ENCODE peak calls at places on chromosomes 12 and 14, in ten cellular contexts. U is upper lobe of right lung, T is right atrium auricular region, H is AML-193, Y is T47D, D is neuronal stem cell, R is uterus, V is naive B cell, I is HuH-7, Q is fibroblast of pulmonary artery. G is an unnamed sample.

GRCh38 chr12:45969084-45969483 is 21.3 kb downstream of the SCAF11 start:
- DNase-seq in H (no peak), Q (no peak), T (no peak), I (no peak), Y (no peak), U (no peak), V (no peak), D (no peak), R (no peak), G (no peak)

GRCh38 chr14:36183402-36183801 is 6.9 kb upstream of the PTCSC3 start:
- DNase-seq in R (no peak), I (no peak), U (no peak), Q (no peak), T (no peak), D (no peak), Y (no peak), V (no peak), H (no peak), G (no peak)

GRCh38 chr12:45730116-45730841 is 773 bp downstream of the ARID2 start:
- DNase-seq in R (peak; percentile 31), Y (peak; percentile 68), T (no peak), U (peak; percentile 78), D (peak; percentile 66), H (peak; percentile 35), I (peak; percentile 36), Q (peak; percentile 48), V (peak; percentile 65), G (peak; percentile 77)

GRCh38 chr14:90664911-90665695 is 151.1 kb downstream of the TTC7B start:
- DNase-seq in R (no peak), V (no peak), Y (no peak), Q (peak; percentile 28), I (no peak), H (no peak), U (no peak), T (no peak), D (no peak), G (no peak)

GRCh38 chr12:65403188-65403587 is 124.7 kb downstream of the MSRB3 start:
- DNase-seq in T (no peak), I (no peak), H (no peak), V (no peak), Y (no peak), R (no peak), U (no peak), Q (no peak), D (no peak), G (no peak)

GRCh38 chr14:99628832-99629618 is 15.9 kb upstream of the HHIPL1 start:
- DNase-seq in D (peak; percentile 63), T (peak; percentile 73), U (peak; percentile 90), I (peak; percentile 85), R (peak; percentile 74), Q (peak; percentile 74), H (peak; percentile 65), V (peak; percentile 25), Y (peak; percentile 83), G (peak; percentile 41)

GRCh38 chr12:103841690-103842584 is 903 bp upstream of the NT5DC3 start:
- DNase-seq in D (peak; percentile 44), I (peak; percentile 76), R (peak; percentile 58), U (peak; percentile 76), Q (no peak), T (no peak), V (no peak), H (peak; percentile 63), Y (peak; percentile 97), G (no peak)

GRCh38 chr14:68549057-68549421 is 243.8 kb downstream of the ZFP36L1 start:
- DNase-seq in U (no peak), D (no peak), R (peak; percentile 68), Q (peak; percentile 75), Y (no peak), H (no peak), I (no peak), V (no peak), T (no peak), G (no peak)

GRCh38 chr12:24948452-24948815 is 467 bp downstream of the BCAT1 start:
- DNase-seq in D (peak; percentile 26), T (no peak), H (peak; percentile 20), Q (peak; percentile 63), Y (no peak), U (no peak), R (no peak), I (peak; percentile 40), V (peak; percentile 18), G (peak; percentile 56)

GRCh38 chr14:92491782-92492181 is 21.8 kb upstream of the RIN3 start:
- DNase-seq in I (no peak), V (no peak), U (no peak), Y (no peak), R (no peak), H (no peak), Q (no peak), D (no peak), T (no peak), G (no peak)

G was measured in GM06990.